ENCODE peak calls at places on chromosomes 3 and 15, in nine cellular contexts. G is H1, L is HCT116, A is SK-N-SH, Q is endothelial cell of umbilical vein, E is K562, R is GM12878, J is A549, X is WTC11. Y is an unnamed sample.

GRCh38 chr3:9909221-9910013 is 6.8 kb downstream of the IL17RE start:
- DNase-seq in G (no peak), L (no peak), A (no peak), Q (no peak), E (no peak), R (no peak), J (no peak), X (no peak), Y (no peak)

GRCh38 chr3:137687181-137687880 is 76.8 kb upstream of the SOX14 start:
- DNase-seq in G (no peak), L (no peak), A (peak; percentile 38), Q (no peak), E (no peak), R (no peak), J (no peak), X (no peak), Y (no peak)

GRCh38 chr15:36810656-36811449 is 231.4 kb downstream of the CDIN1 start:
- DNase-seq in G (no peak), L (no peak), A (no peak), Q (no peak), E (peak; percentile 28), R (no peak), J (no peak), X (peak; percentile 22), Y (no peak)

GRCh38 chr3:72311425-72311824 is 526.5 kb upstream of the PROK2 start:
- DNase-seq in G (no peak), L (no peak), A (no peak), Q (no peak), E (no peak), R (no peak), J (no peak), X (no peak), Y (peak; percentile 45)

GRCh38 chr15:78763796-78764241 is 47.4 kb downstream of the ADAMTS7 start:
- DNase-seq in G (no peak), L (no peak), A (no peak), Q (no peak), E (no peak), R (no peak), J (no peak), X (no peak), Y (no peak)

GRCh38 chr15:49452595-49452994 is 29.6 kb downstream of the FGF7 start:
- DNase-seq in G (no peak), L (no peak), A (no peak), Q (no peak), E (no peak), R (no peak), J (no peak), X (no peak), Y (no peak)

GRCh38 chr3:38549486-38549885 is 53.3 kb downstream of the EXOG start:
- DNase-seq in G (no peak), L (no peak), A (no peak), Q (no peak), E (no peak), R (no peak), J (no peak), X (no peak), Y (no peak)

GRCh38 chr3:123331006-123331405 is 117.9 kb downstream of the ADCY5 start:
- DNase-seq in G (no peak), L (no peak), A (no peak), Q (no peak), E (no peak), R (no peak), J (no peak), X (no peak), Y (no peak)

GRCh38 chr3:44184319-44184953 is 57.2 kb upstream of the TOPAZ1 start:
- DNase-seq in G (no peak), L (no peak), A (peak; percentile 23), Q (no peak), E (no peak), R (no peak), J (no peak), X (peak; percentile 13), Y (no peak)

GRCh38 chr15:53862371-53862770 is 102.9 kb upstream of the WDR72 start:
- DNase-seq in G (no peak), L (no peak), A (no peak), Q (no peak), E (no peak), R (no peak), J (no peak), X (no peak), Y (no peak)

GRCh38 chr3:87856126-87856525 is 202.7 kb downstream of the CGGBP1 start:
- DNase-seq in G (no peak), L (no peak), A (no peak), Q (no peak), E (no peak), R (no peak), J (peak; percentile 10), X (no peak), Y (no peak)

GRCh38 chr15:89088605-89089315 is 504 bp downstream of the ABHD2 start:
- DNase-seq in G (no peak), L (no peak), A (no peak), Q (peak; percentile 21), E (peak; percentile 30), R (no peak), J (no peak), X (no peak), Y (peak; percentile 31)

GRCh38 chr3:18143258-18143780 is 281.8 kb downstream of the SATB1 start:
- DNase-seq in G (no peak), L (no peak), A (peak; percentile 19), Q (no peak), E (no peak), R (no peak), J (no peak), X (no peak), Y (no peak)

GRCh38 chr3:115423170-115423569 is 200.1 kb upstream of the GAP43 start:
- DNase-seq in G (no peak), L (no peak), A (no peak), Q (no peak), E (no peak), R (no peak), J (no peak), X (no peak), Y (peak; percentile 48)

GRCh38 chr15:29749365-29750086 is 72.7 kb downstream of the TJP1 start:
- DNase-seq in G (no peak), L (no peak), A (no peak), Q (no peak), E (no peak), R (no peak), J (no peak), X (no peak), Y (no peak)

GRCh38 chr15:78212008-78212407 is 22.4 kb downstream of the ACSBG1 start:
- DNase-seq in G (no peak), L (no peak), A (no peak), Q (no peak), E (no peak), R (no peak), J (no peak), X (no peak), Y (peak; percentile 56)

GRCh38 chr15:66863382-66864085 is 161.5 kb downstream of the SMAD6 start:
- DNase-seq in G (no peak), L (no peak), A (no peak), Q (no peak), E (no peak), R (no peak), J (no peak), X (no peak), Y (no peak)

GRCh38 chr3:150737874-150738679 is 24.9 kb downstream of the SIAH2 start:
- DNase-seq in G (no peak), L (peak; percentile 42), A (no peak), Q (no peak), E (peak; percentile 88), R (peak; percentile 57), J (no peak), X (no peak), Y (peak; percentile 70)
- TF ChIP-seq MAX in G (no peak), L (peak; percentile 51), A (no peak), Q (no peak), E (no peak), R (no peak), J (no peak), X (no peak), Y (no peak)

DNA sequence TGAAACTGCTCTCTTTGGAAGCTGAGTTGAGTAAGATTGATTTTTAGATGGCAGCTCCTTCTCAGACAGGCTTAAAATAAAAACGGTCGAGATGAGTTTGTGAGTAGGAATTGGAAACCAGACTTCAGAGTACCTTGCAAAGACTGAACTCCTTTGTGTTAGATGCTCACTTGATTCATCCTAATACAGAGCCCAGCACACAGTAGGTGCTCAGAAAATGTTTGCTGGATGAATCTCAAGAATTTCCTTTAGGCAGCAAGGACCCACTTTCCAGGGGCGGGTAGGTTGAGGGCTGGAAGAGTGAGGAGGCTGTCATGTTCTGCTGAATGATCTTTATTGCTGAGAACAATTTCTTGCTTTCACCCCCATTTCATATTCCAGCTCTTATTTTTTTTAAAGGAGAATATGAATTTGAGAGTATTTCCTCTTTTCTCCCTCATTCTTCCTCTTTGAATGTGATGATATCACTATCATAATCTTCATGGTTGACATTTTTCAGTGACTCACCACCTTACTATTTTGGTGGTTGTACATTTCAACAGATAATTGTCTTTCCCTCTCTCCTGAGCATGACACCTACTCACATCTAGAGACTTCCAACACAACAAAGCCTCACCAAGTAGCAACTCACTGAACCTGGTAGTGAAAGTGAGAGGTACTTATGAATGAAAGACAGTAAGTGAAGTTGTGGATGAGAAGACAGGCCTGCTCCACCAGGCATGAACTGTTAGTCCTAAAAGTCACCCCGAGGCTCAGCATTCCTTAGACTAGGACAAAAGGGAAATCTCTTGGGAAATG is 113.3 kb downstream of the PDCD6IP start:
- DNase-seq in G (no peak), L (peak; percentile 0), A (no peak), Q (no peak), E (no peak), R (no peak), J (no peak), X (no peak), Y (peak; percentile 51)
- TF ChIP-seq MAX in G (no peak), L (no peak), A (no peak), Q (no peak), E (no peak), R (no peak), J (no peak), X (no peak), Y (no peak)

GRCh38 chr3:195549931-195550519 is 6.9 kb upstream of the PPP1R2 start:
- DNase-seq in G (no peak), L (no peak), A (no peak), Q (peak; percentile 18), E (no peak), R (peak; percentile 61), J (no peak), X (no peak), Y (peak; percentile 18)
- TF ChIP-seq MAX in G (no peak), L (no peak), A (no peak), Q (no peak), E (no peak), R (peak; percentile 92), J (no peak), X (no peak), Y (peak; percentile 87)

DNA sequence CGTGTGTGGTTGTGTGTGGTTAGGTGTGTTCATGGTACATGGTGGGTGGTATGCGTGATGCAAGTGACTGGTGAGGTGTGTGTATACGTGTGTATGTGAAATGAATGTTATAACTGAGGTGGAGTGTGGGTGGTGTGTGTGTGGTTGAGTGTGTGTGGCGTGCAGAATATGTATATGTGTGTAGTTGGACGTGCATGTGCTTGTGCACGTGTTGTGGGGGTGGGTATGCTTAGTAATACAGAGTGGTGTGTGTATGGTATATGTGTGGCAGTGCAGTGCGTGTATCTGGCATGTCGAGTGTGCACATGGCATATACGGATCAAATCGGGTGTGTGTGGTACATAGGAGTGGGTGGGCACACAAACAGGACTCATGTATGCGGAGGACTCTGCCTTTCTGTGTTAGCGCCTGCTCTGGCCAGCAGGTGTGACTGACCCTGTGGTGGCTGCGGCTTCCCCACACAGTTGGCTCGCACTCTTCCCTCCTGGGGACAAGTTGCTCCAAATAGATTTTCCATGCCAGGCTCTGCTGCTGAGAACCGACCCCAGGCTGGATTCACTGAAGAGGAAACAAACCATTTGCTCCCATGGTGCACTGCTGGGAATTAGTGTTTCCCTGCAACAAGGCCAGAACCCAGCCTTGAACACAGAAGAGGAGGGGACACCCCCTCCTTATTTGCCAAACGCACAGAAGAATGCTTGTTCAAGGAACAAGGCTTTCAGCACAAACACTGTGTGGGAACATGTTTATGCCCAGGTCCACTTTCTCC is 1.2 kb upstream of the C3orf70 start:
- DNase-seq in G (no peak), L (no peak), A (peak; percentile 30), Q (no peak), E (no peak), R (no peak), J (no peak), X (peak; percentile 33), Y (no peak)
- TF ChIP-seq MAX in G (no peak), L (no peak), A (no peak), Q (no peak), E (no peak), R (no peak), J (no peak), X (no peak), Y (no peak)

Y was measured in NB4.